ENCODE peak calls at places on chromosomes 5 and 9, in ten cellular contexts. Y is spleen, Q is A549, K is body of pancreas, L is ovary, U is endothelial cell of umbilical vein, C is esophagus squamous epithelium, P is sigmoid colon, T is heart left ventricle, R is Peyer's patch. X is an unnamed sample.

GRCh38 chr5:111934511-111934910 is 177.5 kb upstream of the NREP start:
- DNase-seq in Y (no peak), Q (no peak), K (no peak), L (no peak), U (no peak), C (no peak), P (no peak), T (no peak), R (no peak), X (no peak)

GRCh38 chr5:150129813-150130492 is 25.7 kb downstream of the PDGFRB start:
- DNase-seq in Y (no peak), Q (peak), K (peak), L (peak), U (peak), C (no peak), P (peak), T (peak), R (peak), X (peak)

GRCh38 chr5:147051193-147051592 is 172.6 kb upstream of the PPP2R2B start:
- DNase-seq in Y (no peak), Q (no peak), K (no peak), L (no peak), U (no peak), C (no peak), P (no peak), T (no peak), R (no peak), X (no peak)

GRCh38 chr9:121684381-121685145 is 33.1 kb downstream of the DAB2IP start:
- DNase-seq in Y (peak), Q (peak), K (peak), L (peak), U (no peak), C (no peak), P (peak), T (no peak), R (no peak), X (peak)

GRCh38 chr9:18492612-18493011 is 18.7 kb downstream of the ADAMTSL1 start:
- DNase-seq in Y (no peak), Q (no peak), K (no peak), L (no peak), U (peak), C (no peak), P (no peak), T (no peak), R (no peak), X (no peak)

GRCh38 chr5:127934791-127935256 is 148.7 kb upstream of the SLC12A2 start:
- DNase-seq in Y (no peak), Q (peak), K (no peak), L (no peak), U (peak), C (no peak), P (no peak), T (no peak), R (no peak), X (no peak)

GRCh38 chr9:72995131-72996024 is 42.5 kb upstream of the ALDH1A1 start:
- DNase-seq in Y (no peak), Q (no peak), K (no peak), L (no peak), U (no peak), C (no peak), P (no peak), T (no peak), R (no peak), X (no peak)

GRCh38 chr9:68560131-68560844 is 19.6 kb upstream of the TMEM252 start:
- DNase-seq in Y (peak), Q (peak), K (peak), L (peak), U (peak), C (no peak), P (peak), T (peak), R (peak), X (peak)

GRCh38 chr5:115685480-115685879 is 59.6 kb upstream of the TMED7 start:
- DNase-seq in Y (no peak), Q (no peak), K (no peak), L (no peak), U (peak), C (no peak), P (no peak), T (peak), R (no peak), X (no peak)

GRCh38 chr9:84340535-84340934 is at the start of gene SLC28A3:
- DNase-seq in Y (no peak), Q (no peak), K (peak), L (no peak), U (no peak), C (no peak), P (no peak), T (no peak), R (no peak), X (peak)

GRCh38 chr9:751137-752051 is 90.1 kb upstream of the DMRT1 start:
- DNase-seq in Y (no peak), Q (no peak), K (no peak), L (no peak), U (no peak), C (no peak), P (no peak), T (no peak), R (no peak), X (peak)

GRCh38 chr9:33080534-33080933 is 4.1 kb upstream of the SMU1 start:
- DNase-seq in Y (no peak), Q (no peak), K (no peak), L (no peak), U (no peak), C (no peak), P (no peak), T (no peak), R (no peak), X (no peak)

GRCh38 chr5:54388411-54388810 is 67.1 kb upstream of the HSPB3 start:
- DNase-seq in Y (no peak), Q (no peak), K (no peak), L (no peak), U (no peak), C (no peak), P (peak), T (no peak), R (no peak), X (no peak)

DNA sequence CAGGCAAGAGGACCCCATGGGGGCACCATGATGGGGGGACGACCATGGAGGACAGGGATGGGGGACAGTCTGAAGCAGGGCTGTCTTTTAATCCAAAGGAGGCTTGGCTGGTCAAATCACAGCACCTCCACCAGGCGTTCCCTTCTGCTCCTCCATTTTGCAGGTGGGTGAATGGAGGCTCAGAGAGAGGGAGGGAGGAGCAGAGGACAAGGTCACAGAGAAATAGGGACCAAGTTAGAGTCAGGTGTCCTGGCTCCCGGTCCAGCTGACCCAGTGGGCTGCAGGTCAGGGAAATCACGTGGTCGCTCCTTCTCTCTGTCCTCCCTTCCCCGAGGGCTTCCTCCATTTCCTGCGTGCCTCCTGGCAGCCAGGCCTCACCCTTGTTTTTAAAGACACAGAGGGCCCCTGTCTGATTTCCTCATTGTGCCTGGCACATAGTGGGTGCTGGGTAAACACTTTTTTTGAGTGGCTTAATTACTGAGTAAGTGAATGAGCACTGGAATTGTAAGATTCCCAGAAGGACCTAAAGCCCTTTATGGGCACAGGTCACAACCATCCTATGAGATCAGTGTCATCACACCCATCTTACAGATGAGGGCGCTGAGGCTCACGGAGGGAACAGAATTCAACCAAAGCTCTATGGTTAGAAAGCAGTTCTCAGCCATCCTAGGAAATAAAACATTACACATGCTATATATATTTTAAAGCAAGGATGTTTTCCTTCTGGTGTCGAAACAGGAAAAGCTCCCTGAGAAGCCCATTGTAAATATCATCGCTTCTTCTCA is 156.2 kb upstream of the SMIM23 start:
- DNase-seq in Y (no peak), Q (peak), K (no peak), L (no peak), U (no peak), C (no peak), P (peak), T (no peak), R (no peak), X (no peak)
- TF ChIP-seq CTCF in Y (no peak), Q (no peak), K (no peak), L (no peak), U (peak), C (no peak), P (no peak), T (no peak), R (no peak), X (no peak)

GRCh38 chr9:114383866-114384231 is 3.9 kb downstream of the AKNA start:
- DNase-seq in Y (peak), Q (no peak), K (no peak), L (no peak), U (no peak), C (no peak), P (no peak), T (no peak), R (no peak), X (no peak)

GRCh38 chr9:114385412-114386181 is 2.2 kb downstream of the AKNA start:
- DNase-seq in Y (peak), Q (peak), K (peak), L (no peak), U (peak), C (peak), P (peak), T (peak), R (peak), X (peak)

GRCh38 chr9:114386361-114386885 is 1.4 kb downstream of the AKNA start:
- DNase-seq in Y (peak), Q (no peak), K (no peak), L (no peak), U (no peak), C (no peak), P (no peak), T (no peak), R (no peak), X (no peak)

GRCh38 chr9:114382951-114383865 is 4.6 kb downstream of the AKNA start:
- DNase-seq in Y (peak), Q (no peak), K (no peak), L (peak), U (no peak), C (no peak), P (peak), T (peak), R (peak), X (peak)

DNA sequence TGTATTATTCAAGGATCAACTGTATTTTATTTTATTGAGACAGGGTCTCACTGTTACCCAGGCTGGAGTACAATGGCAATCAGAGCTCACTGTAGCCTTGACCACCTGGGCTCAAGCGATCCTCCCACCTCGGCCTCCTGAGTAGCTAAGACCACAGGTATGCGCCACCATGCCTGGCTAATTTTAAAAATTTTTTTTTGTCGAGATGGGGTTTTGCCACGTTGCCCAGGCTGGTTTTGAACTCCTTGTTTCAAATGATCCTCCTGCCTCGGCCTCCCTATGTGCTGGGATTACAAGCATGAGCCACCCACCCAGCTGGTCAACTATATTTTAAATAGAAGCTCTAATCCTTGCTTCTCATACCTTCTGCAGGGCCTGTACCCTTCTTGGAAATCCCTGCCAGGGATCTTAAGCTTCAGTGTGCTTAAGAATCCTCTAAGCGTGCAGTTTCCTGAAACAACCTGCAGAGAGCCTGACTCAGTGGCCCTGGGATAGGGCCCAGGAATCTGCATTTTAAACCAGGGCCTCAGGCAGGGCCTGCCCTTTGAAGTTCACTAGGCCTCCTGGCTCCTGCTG is 2.9 kb downstream of the AKNA start:
- DNase-seq in Y (peak), Q (no peak), K (no peak), L (no peak), U (no peak), C (no peak), P (no peak), T (no peak), R (no peak), X (no peak)
- TF ChIP-seq POLR2A in Y (no peak), Q (no peak), K (no peak), L (no peak), U (no peak), C (no peak), P (no peak), T (no peak), R (no peak), X (no peak)

GRCh38 chr5:30183736-30184135 is 1009.8 kb upstream of the CDH6 start:
- DNase-seq in Y (no peak), Q (no peak), K (no peak), L (no peak), U (no peak), C (no peak), P (no peak), T (no peak), R (no peak), X (no peak)
- TF ChIP-seq CTCF in Y (no peak), Q (no peak), K (no peak), L (no peak), U (no peak), C (no peak), P (no peak), T (no peak), R (no peak), X (no peak)

GRCh38 chr5:81068635-81069034 is 108.5 kb downstream of the RASGRF2 start:
- DNase-seq in Y (no peak), Q (no peak), K (no peak), L (no peak), U (no peak), C (no peak), P (no peak), T (no peak), R (no peak), X (no peak)

GRCh38 chr5:81066102-81066501 is 105.9 kb downstream of the RASGRF2 start:
- DNase-seq in Y (no peak), Q (no peak), K (no peak), L (no peak), U (no peak), C (no peak), P (no peak), T (no peak), R (no peak), X (no peak)

GRCh38 chr5:81068063-81068462 is 107.9 kb downstream of the RASGRF2 start:
- DNase-seq in Y (no peak), Q (no peak), K (no peak), L (no peak), U (peak), C (no peak), P (no peak), T (no peak), R (no peak), X (no peak)

GRCh38 chr5:81067406-81067805 is 107.2 kb downstream of the RASGRF2 start:
- DNase-seq in Y (no peak), Q (no peak), K (no peak), L (no peak), U (no peak), C (no peak), P (no peak), T (no peak), R (no peak), X (no peak)

DNA sequence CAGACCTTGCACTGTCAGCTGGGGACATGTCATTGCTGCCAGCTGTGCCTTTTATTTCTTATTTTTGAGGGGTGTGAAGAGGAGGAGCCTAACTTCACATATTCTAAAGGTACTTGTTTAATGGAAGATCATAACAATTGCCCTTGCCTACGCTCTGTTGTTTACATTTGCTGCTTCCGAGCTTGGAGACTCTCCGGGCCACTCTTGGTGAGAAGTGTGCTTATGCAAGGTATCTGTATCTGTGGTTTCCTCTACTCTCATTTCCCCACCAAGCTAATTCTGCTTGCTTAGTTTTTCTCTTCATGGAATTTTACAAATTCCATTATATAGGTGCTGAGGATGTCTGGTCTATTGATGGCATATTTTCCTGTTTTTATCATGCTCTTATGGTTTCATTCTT is 105.3 kb downstream of the RASGRF2 start:
- DNase-seq in Y (no peak), Q (no peak), K (no peak), L (no peak), U (no peak), C (no peak), P (no peak), T (no peak), R (no peak), X (no peak)
- TF ChIP-seq POLR2A in Y (no peak), Q (no peak), K (no peak), L (no peak), U (no peak), C (no peak), P (no peak), T (no peak), R (no peak), X (no peak)

GRCh38 chr5:10289991-10290390 is 17.7 kb downstream of the CMBL start:
- DNase-seq in Y (peak), Q (no peak), K (no peak), L (no peak), U (no peak), C (no peak), P (no peak), T (no peak), R (no peak), X (no peak)

GRCh38 chr5:10288600-10289213 is 19.0 kb downstream of the CMBL start:
- DNase-seq in Y (peak), Q (no peak), K (peak), L (peak), U (no peak), C (no peak), P (no peak), T (peak), R (peak), X (peak)

GRCh38 chr5:10286552-10287227 is 21.0 kb downstream of the CMBL start:
- DNase-seq in Y (no peak), Q (no peak), K (peak), L (no peak), U (no peak), C (no peak), P (peak), T (no peak), R (no peak), X (no peak)

GRCh38 chr5:10291736-10292135 is 16.0 kb downstream of the CMBL start:
- DNase-seq in Y (peak), Q (no peak), K (no peak), L (no peak), U (no peak), C (no peak), P (no peak), T (no peak), R (no peak), X (no peak)

DNA sequence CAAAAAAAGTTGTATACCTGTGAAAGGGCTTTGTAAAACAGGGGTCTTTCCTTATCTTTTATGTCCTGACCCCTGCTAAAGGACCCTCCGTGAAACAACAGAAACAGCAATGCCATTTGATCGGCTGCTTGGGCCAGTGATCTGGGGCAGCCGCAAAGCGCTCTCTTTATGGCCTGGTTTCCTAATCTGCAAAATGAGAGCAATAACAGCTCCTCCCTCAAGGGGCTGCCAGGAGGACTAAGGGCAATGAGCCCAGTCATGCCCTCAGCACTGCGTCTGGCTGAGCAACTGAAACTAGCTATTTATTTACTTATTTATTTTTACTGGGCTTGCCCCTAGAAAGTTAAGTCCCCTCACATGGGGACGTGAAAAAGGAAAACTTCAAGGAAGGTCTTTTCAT is 18.3 kb downstream of the CMBL start:
- DNase-seq in Y (no peak), Q (no peak), K (peak), L (no peak), U (no peak), C (no peak), P (no peak), T (peak), R (no peak), X (peak)
- TF ChIP-seq CTCF in Y (no peak), Q (no peak), K (no peak), L (no peak), U (no peak), C (no peak), P (no peak), T (no peak), R (peak), X (no peak)

DNA sequence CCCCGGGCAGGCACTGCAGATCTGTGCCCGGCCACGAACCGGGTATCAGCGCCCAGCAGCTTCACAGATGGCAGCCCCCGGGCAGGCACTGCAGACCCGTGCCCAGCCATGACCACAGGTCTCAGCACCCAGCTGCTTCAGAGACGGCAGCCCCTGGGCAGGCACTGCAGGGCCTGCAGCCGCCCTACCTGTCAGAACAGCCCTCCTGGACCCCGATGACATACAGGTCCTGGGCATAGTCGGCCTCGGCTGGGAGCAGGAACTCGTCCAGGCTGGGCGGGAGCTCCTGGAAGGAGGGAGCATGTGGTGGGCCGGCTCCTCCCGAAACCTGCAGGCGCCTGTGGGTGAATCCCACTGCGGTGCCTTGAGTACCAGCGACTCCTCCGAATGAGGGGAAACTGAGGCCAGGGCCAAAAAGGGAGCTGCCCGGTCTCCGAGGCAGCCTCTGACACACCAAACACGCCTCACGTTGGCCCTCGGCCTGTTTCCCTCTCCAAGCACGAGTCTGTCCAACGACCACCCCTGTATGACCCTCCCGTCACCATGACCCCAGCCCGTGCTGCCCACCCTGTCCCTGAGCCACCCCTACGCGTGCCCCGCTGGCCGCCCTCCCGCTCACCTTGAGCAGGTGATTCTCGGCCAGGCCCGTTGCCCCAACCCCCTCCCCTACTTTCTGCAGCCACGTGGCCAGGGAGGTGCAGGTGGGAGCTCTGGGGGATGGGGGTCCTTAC is 5.6 kb downstream of the INPP5E start:
- DNase-seq in Y (no peak), Q (no peak), K (no peak), L (peak), U (no peak), C (no peak), P (no peak), T (no peak), R (no peak), X (no peak)
- TF ChIP-seq POLR2A in Y (no peak), Q (no peak), K (no peak), L (no peak), U (no peak), C (no peak), P (no peak), T (no peak), R (no peak), X (no peak)

DNA sequence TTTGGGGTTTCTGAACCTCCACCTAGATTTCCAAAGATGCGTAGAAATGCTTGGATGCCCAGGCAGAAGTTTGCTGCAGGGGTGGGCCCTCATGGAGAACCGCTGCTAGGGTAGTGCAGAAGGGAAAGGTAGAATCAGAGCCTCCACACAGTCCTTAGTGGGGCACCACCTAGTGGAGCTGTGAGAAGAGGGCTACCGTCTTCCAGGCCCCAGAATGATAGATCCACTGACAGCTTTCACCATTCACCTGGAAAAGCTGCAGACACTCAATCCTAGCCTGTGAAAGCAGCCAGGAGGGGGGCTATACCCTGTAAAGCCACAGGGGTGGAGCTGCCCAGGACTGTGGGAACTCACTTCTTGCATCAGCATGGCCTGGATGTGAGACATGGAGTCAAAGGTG is 13.3 kb upstream of the HSDL2 start:
- DNase-seq in Y (no peak), Q (no peak), K (no peak), L (no peak), U (no peak), C (no peak), P (no peak), T (no peak), R (no peak), X (no peak)
- TF ChIP-seq CTCF in Y (no peak), Q (no peak), K (no peak), L (no peak), U (peak), C (no peak), P (no peak), T (no peak), R (no peak), X (no peak)

X was measured in thyroid gland.